ENCODE peak calls at places on chromosomes 4 and X, in seven cellular contexts. One of them, this sample, is unnamed.

GRCh38 chr4:138857399-138857798 is 158.2 kb upstream of the NOCT start:
- DNase-seq in body of pancreas: no peak
- DNase-seq in MG63: no peak
- DNase-seq in CD8-positive, alpha-beta memory T cell: no peak
- DNase-seq in AG09309: no peak
- DNase-seq in SK-N-SH: no peak
- DNase-seq in brain microvascular endothelial cell: no peak
- DNase-seq in this sample: no peak

GRCh38 chr4:38284294-38285045 is 324.3 kb downstream of the PTTG2 start:
- DNase-seq in brain microvascular endothelial cell: peak; percentile 27
- DNase-seq in AG09309: no peak
- DNase-seq in CD8-positive, alpha-beta memory T cell: no peak
- DNase-seq in MG63: no peak
- DNase-seq in body of pancreas: no peak
- DNase-seq in SK-N-SH: no peak
- DNase-seq in this sample: no peak

GRCh38 chr4:123517971-123518370 is 121.4 kb downstream of the SPRY1 start:
- DNase-seq in CD8-positive, alpha-beta memory T cell: no peak
- DNase-seq in SK-N-SH: no peak
- DNase-seq in body of pancreas: no peak
- DNase-seq in MG63: no peak
- DNase-seq in brain microvascular endothelial cell: no peak
- DNase-seq in AG09309: no peak
- DNase-seq in this sample: no peak

GRCh38 chr4:6019316-6020263 is 1.4 kb upstream of the C4orf50 start:
- DNase-seq in AG09309: no peak
- DNase-seq in SK-N-SH: peak; percentile 72
- DNase-seq in body of pancreas: peak; percentile 45
- DNase-seq in MG63: no peak
- DNase-seq in brain microvascular endothelial cell: peak; percentile 53
- DNase-seq in CD8-positive, alpha-beta memory T cell: peak; percentile 6
- DNase-seq in this sample: peak; percentile 26

GRCh38 chr4:128811571-128812359 is 2.3 kb downstream of the JADE1 start:
- DNase-seq in SK-N-SH: peak; percentile 90
- DNase-seq in brain microvascular endothelial cell: peak; percentile 83
- DNase-seq in body of pancreas: peak; percentile 90
- DNase-seq in MG63: peak; percentile 92
- DNase-seq in CD8-positive, alpha-beta memory T cell: peak; percentile 79
- DNase-seq in AG09309: no peak
- DNase-seq in this sample: peak; percentile 95

GRCh38 chr4:152747444-152747843 is 32.1 kb downstream of the TIGD4 start:
- DNase-seq in SK-N-SH: no peak
- DNase-seq in MG63: no peak
- DNase-seq in AG09309: no peak
- DNase-seq in body of pancreas: no peak
- DNase-seq in CD8-positive, alpha-beta memory T cell: no peak
- DNase-seq in brain microvascular endothelial cell: no peak
- DNase-seq in this sample: no peak

GRCh38 chr4:102843273-102843672 is 15.9 kb upstream of the UBE2D3 start:
- DNase-seq in brain microvascular endothelial cell: no peak
- DNase-seq in MG63: no peak
- DNase-seq in CD8-positive, alpha-beta memory T cell: no peak
- DNase-seq in SK-N-SH: no peak
- DNase-seq in body of pancreas: no peak
- DNase-seq in AG09309: no peak
- DNase-seq in this sample: no peak

GRCh38 chr4:138222041-138222440 is 20.1 kb downstream of the SLC7A11 start:
- DNase-seq in brain microvascular endothelial cell: peak; percentile 66
- DNase-seq in AG09309: peak; percentile 69
- DNase-seq in MG63: peak; percentile 68
- DNase-seq in CD8-positive, alpha-beta memory T cell: no peak
- DNase-seq in SK-N-SH: no peak
- DNase-seq in body of pancreas: peak; percentile 23
- DNase-seq in this sample: peak; percentile 90

GRCh38 chr4:78749972-78750727 is 26.0 kb upstream of the BMP2K start:
- DNase-seq in MG63: no peak
- DNase-seq in CD8-positive, alpha-beta memory T cell: no peak
- DNase-seq in SK-N-SH: no peak
- DNase-seq in AG09309: no peak
- DNase-seq in body of pancreas: no peak
- DNase-seq in brain microvascular endothelial cell: no peak
- DNase-seq in this sample: no peak

GRCh38 chr4:102061133-102061532 is 270.6 kb downstream of the BANK1 start:
- DNase-seq in CD8-positive, alpha-beta memory T cell: no peak
- DNase-seq in brain microvascular endothelial cell: no peak
- DNase-seq in SK-N-SH: no peak
- DNase-seq in MG63: no peak
- DNase-seq in body of pancreas: no peak
- DNase-seq in AG09309: no peak
- DNase-seq in this sample: no peak

GRCh38 chrX:1592128-1592862 is 891 bp downstream of the AKAP17A start:
- DNase-seq in SK-N-SH: peak; percentile 50
- DNase-seq in MG63: peak; percentile 33
- DNase-seq in brain microvascular endothelial cell: peak; percentile 11
- DNase-seq in body of pancreas: no peak
- DNase-seq in AG09309: no peak
- DNase-seq in CD8-positive, alpha-beta memory T cell: no peak
- DNase-seq in this sample: peak; percentile 60

GRCh38 chrX:112678831-112679230 is 907 bp downstream of the LHFPL1 start:
- DNase-seq in body of pancreas: no peak
- DNase-seq in AG09309: no peak
- DNase-seq in MG63: no peak
- DNase-seq in brain microvascular endothelial cell: no peak
- DNase-seq in SK-N-SH: no peak
- DNase-seq in CD8-positive, alpha-beta memory T cell: no peak
- DNase-seq in this sample: no peak

GRCh38 chr4:22741744-22742143 is 49.0 kb downstream of the GBA3 start:
- DNase-seq in MG63: no peak
- DNase-seq in CD8-positive, alpha-beta memory T cell: no peak
- DNase-seq in body of pancreas: no peak
- DNase-seq in brain microvascular endothelial cell: no peak
- DNase-seq in AG09309: no peak
- DNase-seq in SK-N-SH: no peak
- DNase-seq in this sample: no peak

GRCh38 chr4:179110356-179110755 is 1668.1 kb upstream of the AGA start:
- DNase-seq in CD8-positive, alpha-beta memory T cell: no peak
- DNase-seq in brain microvascular endothelial cell: peak; percentile 81
- DNase-seq in SK-N-SH: no peak
- DNase-seq in AG09309: no peak
- DNase-seq in body of pancreas: no peak
- DNase-seq in MG63: peak; percentile 23
- DNase-seq in this sample: no peak

GRCh38 chr4:15250021-15250441 is 177.8 kb upstream of the C1QTNF7 start:
- DNase-seq in MG63: no peak
- DNase-seq in AG09309: no peak
- DNase-seq in brain microvascular endothelial cell: no peak
- DNase-seq in CD8-positive, alpha-beta memory T cell: no peak
- DNase-seq in body of pancreas: no peak
- DNase-seq in SK-N-SH: no peak
- DNase-seq in this sample: no peak

GRCh38 chr4:20299515-20299914 is 47.8 kb downstream of the SLIT2 start:
- DNase-seq in AG09309: no peak
- DNase-seq in MG63: no peak
- DNase-seq in brain microvascular endothelial cell: peak; percentile 45
- DNase-seq in SK-N-SH: peak; percentile 32
- DNase-seq in body of pancreas: no peak
- DNase-seq in CD8-positive, alpha-beta memory T cell: no peak
- DNase-seq in this sample: no peak

GRCh38 chr4:57426779-57427395 is 316.7 kb upstream of the IGFBP7 start:
- DNase-seq in AG09309: no peak
- DNase-seq in brain microvascular endothelial cell: peak; percentile 76
- DNase-seq in body of pancreas: peak; percentile 64
- DNase-seq in CD8-positive, alpha-beta memory T cell: no peak
- DNase-seq in MG63: peak; percentile 49
- DNase-seq in SK-N-SH: peak; percentile 66
- DNase-seq in this sample: peak; percentile 49

GRCh38 chr4:1472148-1472797 is 66.0 kb upstream of the NKX1-1 start:
- DNase-seq in SK-N-SH: peak; percentile 28
- DNase-seq in body of pancreas: no peak
- DNase-seq in brain microvascular endothelial cell: no peak
- DNase-seq in CD8-positive, alpha-beta memory T cell: no peak
- DNase-seq in MG63: no peak
- DNase-seq in AG09309: no peak
- DNase-seq in this sample: no peak

GRCh38 chr4:158949094-158949493 is 153.8 kb upstream of the RAPGEF2 start:
- DNase-seq in SK-N-SH: no peak
- DNase-seq in brain microvascular endothelial cell: no peak
- DNase-seq in CD8-positive, alpha-beta memory T cell: no peak
- DNase-seq in body of pancreas: no peak
- DNase-seq in MG63: no peak
- DNase-seq in AG09309: no peak
- DNase-seq in this sample: peak; percentile 60

GRCh38 chr4:30948653-30949052 is 228.5 kb downstream of the PCDH7 start:
- DNase-seq in brain microvascular endothelial cell: peak; percentile 11
- DNase-seq in MG63: no peak
- DNase-seq in body of pancreas: no peak
- DNase-seq in AG09309: peak; percentile 44
- DNase-seq in SK-N-SH: no peak
- DNase-seq in CD8-positive, alpha-beta memory T cell: no peak
- DNase-seq in this sample: peak; percentile 81

GRCh38 chrX:147891886-147892285 is 19.8 kb upstream of the FMR1 start:
- DNase-seq in brain microvascular endothelial cell: no peak
- DNase-seq in MG63: no peak
- DNase-seq in SK-N-SH: no peak
- DNase-seq in AG09309: no peak
- DNase-seq in body of pancreas: no peak
- DNase-seq in CD8-positive, alpha-beta memory T cell: no peak
- DNase-seq in this sample: no peak

GRCh38 chrX:46574337-46574940 is 874 bp downstream of the CHST7 start:
- DNase-seq in brain microvascular endothelial cell: no peak
- DNase-seq in body of pancreas: no peak
- DNase-seq in AG09309: no peak
- DNase-seq in MG63: no peak
- DNase-seq in CD8-positive, alpha-beta memory T cell: no peak
- DNase-seq in SK-N-SH: peak; percentile 51
- DNase-seq in this sample: no peak

GRCh38 chr4:9898596-9899345 is 117.3 kb downstream of the DRD5 start:
- DNase-seq in AG09309: no peak
- DNase-seq in CD8-positive, alpha-beta memory T cell: no peak
- DNase-seq in body of pancreas: no peak
- DNase-seq in brain microvascular endothelial cell: peak; percentile 52
- DNase-seq in SK-N-SH: peak; percentile 50
- DNase-seq in MG63: no peak
- DNase-seq in this sample: peak; percentile 6

GRCh38 chrX:49947778-49948177 is 25.4 kb downstream of the CLCN5 start:
- DNase-seq in body of pancreas: no peak
- DNase-seq in CD8-positive, alpha-beta memory T cell: no peak
- DNase-seq in MG63: no peak
- DNase-seq in AG09309: no peak
- DNase-seq in brain microvascular endothelial cell: no peak
- DNase-seq in SK-N-SH: no peak
- DNase-seq in this sample: no peak

GRCh38 chrX:48802813-48803261 is 970 bp downstream of the HDAC6 start:
- DNase-seq in CD8-positive, alpha-beta memory T cell: no peak
- DNase-seq in brain microvascular endothelial cell: no peak
- DNase-seq in AG09309: no peak
- DNase-seq in MG63: no peak
- DNase-seq in body of pancreas: no peak
- DNase-seq in SK-N-SH: no peak
- DNase-seq in this sample: no peak

GRCh38 chr4:55032179-55032578 is 93.2 kb downstream of the KDR start:
- DNase-seq in brain microvascular endothelial cell: no peak
- DNase-seq in CD8-positive, alpha-beta memory T cell: no peak
- DNase-seq in body of pancreas: no peak
- DNase-seq in AG09309: no peak
- DNase-seq in MG63: no peak
- DNase-seq in SK-N-SH: no peak
- DNase-seq in this sample: no peak

GRCh38 chr4:48483777-48484493 is 792 bp downstream of the SLC10A4 start:
- DNase-seq in SK-N-SH: peak; percentile 79
- DNase-seq in AG09309: no peak
- DNase-seq in CD8-positive, alpha-beta memory T cell: no peak
- DNase-seq in brain microvascular endothelial cell: no peak
- DNase-seq in body of pancreas: no peak
- DNase-seq in MG63: no peak
- DNase-seq in this sample: no peak
- H3K4me3 ChIP-seq in SK-N-SH: peak overlapping the region; percentile 54
- H3K4me3 ChIP-seq in AG09309: no peak overlapping the region
- H3K4me3 ChIP-seq in CD8-positive, alpha-beta memory T cell: no peak overlapping the region
- H3K4me3 ChIP-seq in brain microvascular endothelial cell: no peak overlapping the region
- H3K4me3 ChIP-seq in body of pancreas: no peak overlapping the region
- H3K4me3 ChIP-seq in MG63: no peak overlapping the region
- H3K4me3 ChIP-seq in this sample: no peak overlapping the region

GRCh38 chrX:53122013-53122412 is 28.1 kb downstream of the KANTR start:
- DNase-seq in SK-N-SH: no peak
- DNase-seq in body of pancreas: no peak
- DNase-seq in CD8-positive, alpha-beta memory T cell: no peak
- DNase-seq in brain microvascular endothelial cell: no peak
- DNase-seq in AG09309: no peak
- DNase-seq in MG63: peak; percentile 18
- DNase-seq in this sample: no peak

GRCh38 chrX:53114864-53115549 is 21.1 kb downstream of the KANTR start:
- DNase-seq in MG63: no peak
- DNase-seq in AG09309: no peak
- DNase-seq in CD8-positive, alpha-beta memory T cell: no peak
- DNase-seq in SK-N-SH: no peak
- DNase-seq in body of pancreas: no peak
- DNase-seq in brain microvascular endothelial cell: no peak
- DNase-seq in this sample: no peak

GRCh38 chrX:53115550-53115874 is 21.6 kb downstream of the KANTR start:
- DNase-seq in body of pancreas: no peak
- DNase-seq in SK-N-SH: no peak
- DNase-seq in MG63: no peak
- DNase-seq in brain microvascular endothelial cell: no peak
- DNase-seq in AG09309: no peak
- DNase-seq in CD8-positive, alpha-beta memory T cell: no peak
- DNase-seq in this sample: no peak

GRCh38 chrX:53116101-53116500 is 22.2 kb downstream of the KANTR start:
- DNase-seq in CD8-positive, alpha-beta memory T cell: no peak
- DNase-seq in AG09309: no peak
- DNase-seq in brain microvascular endothelial cell: peak; percentile 4
- DNase-seq in body of pancreas: no peak
- DNase-seq in MG63: peak; percentile 67
- DNase-seq in SK-N-SH: no peak
- DNase-seq in this sample: peak; percentile 83
- H3K4me3 ChIP-seq in CD8-positive, alpha-beta memory T cell: no peak overlapping the region
- H3K4me3 ChIP-seq in AG09309: no peak overlapping the region
- H3K4me3 ChIP-seq in brain microvascular endothelial cell: no peak overlapping the region
- H3K4me3 ChIP-seq in body of pancreas: no peak overlapping the region
- H3K4me3 ChIP-seq in MG63: peak overlapping the region; percentile 26
- H3K4me3 ChIP-seq in SK-N-SH: peak overlapping the region; percentile 3
- H3K4me3 ChIP-seq in this sample: no peak overlapping the region

GRCh38 chrX:150219374-150220185 is 143.5 kb upstream of the MAMLD1 start:
- DNase-seq in SK-N-SH: no peak
- DNase-seq in MG63: peak; percentile 95
- DNase-seq in CD8-positive, alpha-beta memory T cell: no peak
- DNase-seq in body of pancreas: no peak
- DNase-seq in AG09309: no peak
- DNase-seq in brain microvascular endothelial cell: no peak
- DNase-seq in this sample: peak; percentile 8
- H3K4me3 ChIP-seq in SK-N-SH: no peak overlapping the region
- H3K4me3 ChIP-seq in MG63: no peak overlapping the region
- H3K4me3 ChIP-seq in CD8-positive, alpha-beta memory T cell: no peak overlapping the region
- H3K4me3 ChIP-seq in body of pancreas: no peak overlapping the region
- H3K4me3 ChIP-seq in AG09309: no peak overlapping the region
- H3K4me3 ChIP-seq in brain microvascular endothelial cell: no peak overlapping the region
- H3K4me3 ChIP-seq in this sample: no peak overlapping the region

GRCh38 chr4:87009095-87009648 is 74.4 kb downstream of the AFF1 start:
- DNase-seq in SK-N-SH: no peak
- DNase-seq in MG63: no peak
- DNase-seq in brain microvascular endothelial cell: no peak
- DNase-seq in AG09309: no peak
- DNase-seq in body of pancreas: no peak
- DNase-seq in CD8-positive, alpha-beta memory T cell: no peak
- DNase-seq in this sample: no peak
- H3K4me3 ChIP-seq in SK-N-SH: no peak overlapping the region
- H3K4me3 ChIP-seq in MG63: no peak overlapping the region
- H3K4me3 ChIP-seq in brain microvascular endothelial cell: no peak overlapping the region
- H3K4me3 ChIP-seq in AG09309: no peak overlapping the region
- H3K4me3 ChIP-seq in body of pancreas: no peak overlapping the region
- H3K4me3 ChIP-seq in CD8-positive, alpha-beta memory T cell: peak overlapping the region; percentile 27
- H3K4me3 ChIP-seq in this sample: peak overlapping the region; percentile 16

GRCh38 chr4:108199881-108200280 is 31.1 kb upstream of the LEF1 start:
- DNase-seq in MG63: no peak
- DNase-seq in CD8-positive, alpha-beta memory T cell: no peak
- DNase-seq in body of pancreas: no peak
- DNase-seq in SK-N-SH: no peak
- DNase-seq in brain microvascular endothelial cell: no peak
- DNase-seq in AG09309: no peak
- DNase-seq in this sample: no peak
- H3K4me3 ChIP-seq in MG63: no peak overlapping the region
- H3K4me3 ChIP-seq in CD8-positive, alpha-beta memory T cell: no peak overlapping the region
- H3K4me3 ChIP-seq in body of pancreas: no peak overlapping the region
- H3K4me3 ChIP-seq in SK-N-SH: no peak overlapping the region
- H3K4me3 ChIP-seq in brain microvascular endothelial cell: no peak overlapping the region
- H3K4me3 ChIP-seq in AG09309: no peak overlapping the region
- H3K4me3 ChIP-seq in this sample: no peak overlapping the region